ENCODE peak calls at places on chromosomes 12 and 14, in nine cellular contexts. Z, R, G, D, O, Y, B, W and C are unnamed samples.

GRCh38 chr12:2413999-2414792 is 361.4 kb downstream of the CACNA1C start:
- DNase-seq in Z (no peak), R (no peak), G (no peak), D (no peak), O (no peak), Y (no peak), B (no peak), W (no peak), C (no peak)

GRCh38 chr14:52960627-52961026 is 9.8 kb upstream of the FERMT2 start:
- DNase-seq in Z (no peak), R (no peak), G (no peak), D (peak), O (no peak), Y (no peak), B (no peak), W (no peak), C (no peak)

GRCh38 chr14:103155013-103155412 is 31.8 kb downstream of the TNFAIP2 start:
- DNase-seq in Z (peak), R (peak), G (no peak), D (no peak), O (peak), Y (peak), B (no peak), W (no peak), C (no peak)

GRCh38 chr12:19431407-19432308 is 7.6 kb upstream of the AEBP2 start:
- DNase-seq in Z (peak), R (no peak), G (peak), D (no peak), O (peak), Y (no peak), B (peak), W (no peak), C (peak)

GRCh38 chr14:101500681-101501080 is 60.6 kb upstream of the DIO3 start:
- DNase-seq in Z (no peak), R (no peak), G (no peak), D (no peak), O (no peak), Y (peak), B (no peak), W (no peak), C (no peak)

GRCh38 chr12:100154472-100155247 is 12.0 kb upstream of the BLTP3B start:
- DNase-seq in Z (peak), R (peak), G (peak), D (peak), O (peak), Y (peak), B (peak), W (no peak), C (peak)

GRCh38 chr14:20460458-20461229 is 590 bp downstream of the PIP4P1 start:
- DNase-seq in Z (no peak), R (peak), G (peak), D (peak), O (peak), Y (no peak), B (no peak), W (no peak), C (no peak)

GRCh38 chr12:67645126-67645525 is 3.4 kb upstream of the DYRK2 start:
- DNase-seq in Z (no peak), R (no peak), G (no peak), D (no peak), O (no peak), Y (no peak), B (no peak), W (no peak), C (no peak)

GRCh38 chr12:17853054-17853453 is 236.9 kb downstream of the RERGL start:
- DNase-seq in Z (no peak), R (no peak), G (no peak), D (no peak), O (no peak), Y (no peak), B (no peak), W (no peak), C (no peak)

DNA sequence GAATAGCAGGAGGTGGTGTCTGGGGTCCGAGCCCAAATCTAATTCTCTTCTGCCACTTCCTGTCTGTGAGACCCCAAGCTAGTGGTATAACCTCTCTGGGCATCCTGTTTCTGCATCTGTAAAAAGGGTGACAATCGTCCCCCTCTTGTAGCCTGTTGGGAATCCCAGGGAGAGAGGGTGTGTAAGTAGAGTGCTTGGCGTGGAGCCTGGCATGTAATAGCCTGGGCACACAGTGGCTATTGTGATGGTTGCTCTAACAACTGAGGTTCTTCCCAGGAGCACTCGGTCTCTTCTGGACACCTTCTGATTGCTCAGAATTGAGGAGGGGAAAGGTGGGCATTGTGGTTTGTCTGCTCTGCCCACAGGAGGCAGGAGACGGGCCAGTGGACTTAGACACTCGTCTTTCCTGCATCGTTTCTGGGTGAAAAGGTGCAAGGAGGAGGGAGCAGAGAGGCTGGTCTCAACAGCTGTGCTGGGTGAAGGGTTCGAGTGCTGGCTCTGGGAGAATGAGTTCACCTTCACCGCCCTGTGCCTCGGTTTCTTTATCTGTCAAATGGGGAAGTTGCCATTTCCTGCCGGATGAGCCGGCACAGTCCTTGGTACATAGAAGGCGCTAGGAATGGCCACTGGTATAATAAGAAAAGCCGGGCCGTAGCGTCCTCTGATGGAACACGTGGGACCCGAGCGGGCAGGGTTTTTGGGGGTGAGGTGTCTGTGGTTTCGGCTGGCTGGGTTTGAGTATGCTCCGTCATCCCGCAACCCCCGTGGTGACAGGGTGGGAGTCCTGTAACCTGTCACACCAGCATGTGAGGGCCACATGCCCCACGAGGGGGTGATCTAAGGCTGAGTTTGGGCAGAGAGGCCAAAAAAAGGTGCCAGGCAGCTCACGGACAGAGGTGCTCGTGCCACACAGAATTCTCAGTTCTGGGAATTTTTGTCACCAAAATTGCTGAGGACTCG is 7.2 kb downstream of the BCL7A start:
- DNase-seq in Z (no peak), R (no peak), G (no peak), D (no peak), O (no peak), Y (no peak), B (no peak), W (no peak), C (no peak)
- H3K4me3 ChIP-seq in Z (no peak), R (no peak), G (no peak), D (no peak), O (no peak), Y (no peak), B (no peak), W (no peak), C (no peak)

GRCh38 chr14:92512807-92513203 is 776 bp upstream of the RIN3 start:
- DNase-seq in Z (no peak), R (no peak), G (no peak), D (no peak), O (no peak), Y (no peak), B (no peak), W (no peak), C (no peak)
- H3K4me3 ChIP-seq in Z (peak), R (peak), G (no peak), D (no peak), O (no peak), Y (peak), B (no peak), W (peak), C (peak)

GRCh38 chr12:43290836-43291235 is 261.2 kb downstream of the ADAMTS20 start:
- DNase-seq in Z (peak), R (no peak), G (no peak), D (no peak), O (no peak), Y (no peak), B (no peak), W (no peak), C (no peak)
- H3K4me3 ChIP-seq in Z (no peak), R (no peak), G (no peak), D (no peak), O (no peak), Y (no peak), B (no peak), W (no peak), C (no peak)

GRCh38 chr12:119693511-119693910 is 25.6 kb downstream of the PRKAB1 start:
- DNase-seq in Z (no peak), R (no peak), G (no peak), D (no peak), O (no peak), Y (no peak), B (no peak), W (no peak), C (no peak)
- H3K4me3 ChIP-seq in Z (no peak), R (no peak), G (no peak), D (no peak), O (no peak), Y (no peak), B (no peak), W (no peak), C (no peak)

GRCh38 chr12:53627919-53628318 is 1.7 kb upstream of the ATF7 start:
- DNase-seq in Z (no peak), R (no peak), G (no peak), D (no peak), O (no peak), Y (no peak), B (no peak), W (no peak), C (no peak)

GRCh38 chr12:53625946-53626701 is at the start of gene ATF7:
- DNase-seq in Z (peak), R (peak), G (peak), D (peak), O (peak), Y (peak), B (peak), W (peak), C (peak)

GRCh38 chr12:53625373-53625945 is 723 bp downstream of the ATF7 start:
- DNase-seq in Z (no peak), R (no peak), G (no peak), D (no peak), O (no peak), Y (no peak), B (no peak), W (no peak), C (no peak)

GRCh38 chr12:53624956-53625355 is 1.2 kb downstream of the ATF7 start:
- DNase-seq in Z (no peak), R (no peak), G (no peak), D (no peak), O (no peak), Y (no peak), B (no peak), W (no peak), C (no peak)

GRCh38 chr12:53626702-53627169 is 554 bp upstream of the ATF7 start:
- DNase-seq in Z (no peak), R (no peak), G (no peak), D (peak), O (no peak), Y (no peak), B (no peak), W (no peak), C (no peak)
- H3K4me3 ChIP-seq in Z (peak), R (peak), G (peak), D (peak), O (peak), Y (peak), B (peak), W (peak), C (peak)

GRCh38 chr12:42468853-42469252 is 120.7 kb downstream of the PRICKLE1 start:
- DNase-seq in Z (no peak), R (no peak), G (no peak), D (peak), O (no peak), Y (no peak), B (no peak), W (no peak), C (no peak)
- H3K4me3 ChIP-seq in Z (no peak), R (no peak), G (no peak), D (peak), O (no peak), Y (no peak), B (no peak), W (peak), C (no peak)

GRCh38 chr14:31993521-31993941 is 83.6 kb upstream of the ARHGAP5 start:
- DNase-seq in Z (no peak), R (no peak), G (no peak), D (no peak), O (no peak), Y (no peak), B (peak), W (no peak), C (peak)
- H3K4me3 ChIP-seq in Z (no peak), R (no peak), G (no peak), D (no peak), O (no peak), Y (no peak), B (no peak), W (no peak), C (no peak)

GRCh38 chr12:47078086-47078395 is 1.4 kb upstream of the PCED1B start:
- DNase-seq in Z (no peak), R (no peak), G (no peak), D (no peak), O (no peak), Y (no peak), B (no peak), W (no peak), C (no peak)
- H3K4me3 ChIP-seq in Z (peak), R (no peak), G (no peak), D (no peak), O (no peak), Y (peak), B (peak), W (peak), C (peak)